ENCODE peak calls at places on chromosomes 11 and 22, in ten cellular contexts. Z is mesothelial cell of epicardium; B is glutamatergic neuron; M is naive thymus-derived CD4-positive, alpha-beta T cell; K is tibial nerve; F is EL; S is fibroblast of gingiva; J is H9; Y is A549; P is NCI-H1092. T is an unnamed sample.
A peak's percentile ranks its signal among the peaks of the same experiment; 100 is the strongest.

GRCh38 chr11:63906585-63906984 is 10.4 kb downstream of the RCOR2 start:
- DNase-seq in Z (no peak), B (peak; percentile 58), M (peak; percentile 40), K (no peak), F (no peak), S (no peak), J (no peak), Y (no peak), P (no peak), T (peak; percentile 27)

GRCh38 chr11:76672431-76673163 is 2.0 kb upstream of the LRRC32 start:
- DNase-seq in Z (no peak), B (no peak), M (no peak), K (no peak), F (no peak), S (no peak), J (no peak), Y (no peak), P (no peak), T (peak; percentile 50)

GRCh38 chr11:63840356-63841060 is 1.6 kb downstream of the MARK2 start:
- DNase-seq in Z (no peak), B (no peak), M (peak; percentile 25), K (no peak), F (peak; percentile 13), S (no peak), J (no peak), Y (no peak), P (no peak), T (peak; percentile 22)

GRCh38 chr11:68819362-68819761 is 22.4 kb downstream of the CPT1A start:
- DNase-seq in Z (no peak), B (no peak), M (no peak), K (no peak), F (no peak), S (no peak), J (no peak), Y (no peak), P (no peak), T (no peak)

GRCh38 chr11:95790123-95790932 is at the start of gene CEP57:
- DNase-seq in Z (peak; percentile 93), B (peak; percentile 93), M (peak; percentile 96), K (peak; percentile 98), F (peak; percentile 99), S (peak; percentile 98), J (peak; percentile 97), Y (peak; percentile 78), P (peak; percentile 99), T (peak; percentile 97)

GRCh38 chr22:38035530-38035885 is 21.7 kb upstream of the PICK1 start:
- DNase-seq in Z (no peak), B (no peak), M (no peak), K (no peak), F (no peak), S (no peak), J (peak; percentile 33), Y (no peak), P (no peak), T (no peak)

GRCh38 chr11:75277991-75278790 is 37.6 kb downstream of the TPBGL start:
- DNase-seq in Z (no peak), B (no peak), M (no peak), K (no peak), F (no peak), S (no peak), J (no peak), Y (no peak), P (no peak), T (no peak)

GRCh38 chr11:43694477-43694876 is 13.9 kb downstream of the HSD17B12 start:
- DNase-seq in Z (no peak), B (no peak), M (no peak), K (no peak), F (no peak), S (no peak), J (no peak), Y (no peak), P (no peak), T (no peak)

GRCh38 chr22:40578171-40578570 is 58.3 kb downstream of the MRTFA start:
- DNase-seq in Z (no peak), B (no peak), M (peak; percentile 25), K (no peak), F (no peak), S (no peak), J (no peak), Y (no peak), P (no peak), T (peak; percentile 1)

GRCh38 chr22:45503071-45503815 is 560 bp downstream of the FBLN1 start:
- DNase-seq in Z (no peak), B (peak; percentile 35), M (no peak), K (no peak), F (peak; percentile 20), S (no peak), J (peak; percentile 61), Y (no peak), P (no peak), T (no peak)

GRCh38 chr22:39384750-39385480 is 14.7 kb upstream of the TAB1 start:
- DNase-seq in Z (no peak), B (no peak), M (no peak), K (no peak), F (peak; percentile 37), S (no peak), J (peak; percentile 79), Y (peak; percentile 33), P (peak; percentile 10), T (no peak)

GRCh38 chr11:6607190-6607635 is 3.6 kb downstream of the ILK start:
- DNase-seq in Z (no peak), B (no peak), M (no peak), K (no peak), F (no peak), S (no peak), J (no peak), Y (no peak), P (no peak), T (no peak)

GRCh38 chr22:24247011-24247507 is 2.2 kb upstream of the GGT5 start:
- DNase-seq in Z (no peak), B (no peak), M (no peak), K (no peak), F (no peak), S (no peak), J (no peak), Y (no peak), P (no peak), T (no peak)

GRCh38 chr22:17779286-17780115 is 5.2 kb upstream of the BID start:
- DNase-seq in Z (no peak), B (no peak), M (no peak), K (no peak), F (no peak), S (no peak), J (no peak), Y (no peak), P (no peak), T (no peak)

GRCh38 chr11:9459573-9460321 is 1.1 kb upstream of the ZNF143 start:
- DNase-seq in Z (no peak), B (no peak), M (no peak), K (peak; percentile 35), F (peak; percentile 43), S (peak; percentile 76), J (no peak), Y (peak; percentile 16), P (no peak), T (peak; percentile 44)

GRCh38 chr11:1221848-1222311 is 986 bp upstream of the MUC5B start:
- DNase-seq in Z (no peak), B (peak; percentile 9), M (no peak), K (no peak), F (no peak), S (no peak), J (peak; percentile 28), Y (no peak), P (no peak), T (no peak)

GRCh38 chr11:87425943-87426342 is 388.2 kb downstream of the TMEM135 start:
- DNase-seq in Z (no peak), B (no peak), M (no peak), K (no peak), F (peak; percentile 96), S (no peak), J (no peak), Y (no peak), P (no peak), T (no peak)

GRCh38 chr11:110085255-110085838 is 7.8 kb upstream of the ZC3H12C start:
- DNase-seq in Z (no peak), B (no peak), M (no peak), K (no peak), F (no peak), S (peak; percentile 63), J (no peak), Y (no peak), P (no peak), T (no peak)

GRCh38 chr11:38100836-38101235 is 1502.8 kb upstream of the RAG2 start:
- DNase-seq in Z (no peak), B (no peak), M (no peak), K (no peak), F (no peak), S (no peak), J (no peak), Y (no peak), P (no peak), T (no peak)

GRCh38 chr11:95977534-95978174 is 53.7 kb upstream of the MTMR2 start:
- DNase-seq in Z (no peak), B (no peak), M (no peak), K (no peak), F (peak; percentile 72), S (no peak), J (no peak), Y (peak; percentile 54), P (no peak), T (no peak)

GRCh38 chr22:37999640-38000272 is 15.4 kb upstream of the SOX10 start:
- DNase-seq in Z (no peak), B (peak; percentile 49), M (no peak), K (no peak), F (peak; percentile 66), S (peak; percentile 67), J (no peak), Y (peak; percentile 27), P (no peak), T (no peak)

GRCh38 chr22:31829505-31829904 is 75.7 kb downstream of the DEPDC5 start:
- DNase-seq in Z (no peak), B (no peak), M (no peak), K (no peak), F (peak; percentile 96), S (peak; percentile 60), J (no peak), Y (peak; percentile 77), P (peak; percentile 31), T (peak; percentile 44)

GRCh38 chr22:27990879-27991278 is 71.8 kb upstream of the PITPNB start:
- DNase-seq in Z (no peak), B (peak; percentile 49), M (no peak), K (peak; percentile 67), F (no peak), S (peak; percentile 49), J (peak; percentile 89), Y (peak; percentile 13), P (no peak), T (no peak)

GRCh38 chr11:70740475-70740825 is 342.1 kb downstream of the CTTN start:
- DNase-seq in Z (no peak), B (no peak), M (no peak), K (no peak), F (no peak), S (no peak), J (no peak), Y (no peak), P (no peak), T (no peak)

GRCh38 chr22:23530106-23530505 is 50.0 kb downstream of the IGLL1 start:
- DNase-seq in Z (no peak), B (no peak), M (no peak), K (no peak), F (no peak), S (no peak), J (peak; percentile 8), Y (no peak), P (no peak), T (no peak)

GRCh38 chr11:69300124-69301032 is 6.4 kb downstream of the MYEOV start:
- DNase-seq in Z (no peak), B (no peak), M (no peak), K (no peak), F (peak; percentile 84), S (peak; percentile 48), J (no peak), Y (no peak), P (no peak), T (no peak)

GRCh38 chr11:78420255-78420764 is 2.7 kb upstream of the GAB2 start:
- DNase-seq in Z (peak; percentile 72), B (peak; percentile 75), M (peak; percentile 24), K (peak; percentile 92), F (peak; percentile 85), S (peak; percentile 82), J (peak; percentile 42), Y (peak; percentile 64), P (peak; percentile 47), T (peak; percentile 62)

GRCh38 chr11:64971421-64972233 is at the start of gene MAJIN:
- DNase-seq in Z (no peak), B (peak; percentile 67), M (peak; percentile 86), K (peak; percentile 55), F (peak; percentile 19), S (peak; percentile 16), J (peak; percentile 91), Y (peak; percentile 69), P (no peak), T (peak; percentile 83)